ENCODE peak calls at places on chromosome 15, in seven cellular contexts. O is adrenal gland, N is A549, J is stomach, Z is GM12878, P is IMR-90, F is uterus. R is an unnamed sample.

GRCh38 chr15:70947369-70948335 is 55.0 kb downstream of the LRRC49 start:
- DNase-seq in O (no peak), N (no peak), J (no peak), Z (no peak), P (no peak), F (no peak), R (no peak)

GRCh38 chr15:61186905-61187865 is 41.9 kb downstream of the RORA start:
- DNase-seq in O (peak), N (no peak), J (no peak), Z (no peak), P (no peak), F (peak), R (peak)

GRCh38 chr15:70494529-70494860 is 268.9 kb downstream of the UACA start:
- DNase-seq in O (no peak), N (no peak), J (no peak), Z (no peak), P (no peak), F (no peak), R (no peak)

GRCh38 chr15:90756916-90757315 is 39.8 kb downstream of the BLM start:
- DNase-seq in O (no peak), N (no peak), J (no peak), Z (no peak), P (peak), F (no peak), R (no peak)

GRCh38 chr15:26877842-26878241 is 11.0 kb downstream of the GABRA5 start:
- DNase-seq in O (no peak), N (no peak), J (no peak), Z (no peak), P (no peak), F (no peak), R (no peak)

GRCh38 chr15:56086566-56086965 is 93.2 kb upstream of the NEDD4 start:
- DNase-seq in O (no peak), N (no peak), J (no peak), Z (no peak), P (no peak), F (no peak), R (no peak)

GRCh38 chr15:39511000-39511914 is 69.6 kb upstream of the THBS1 start:
- DNase-seq in O (peak), N (peak), J (no peak), Z (no peak), P (peak), F (peak), R (peak)

GRCh38 chr15:60412807-60413597 is 15.2 kb upstream of the ANXA2 start:
- DNase-seq in O (no peak), N (no peak), J (no peak), Z (no peak), P (no peak), F (no peak), R (no peak)

GRCh38 chr15:100196326-100197058 is 145.3 kb downstream of the ADAMTS17 start:
- DNase-seq in O (no peak), N (no peak), J (no peak), Z (no peak), P (no peak), F (no peak), R (no peak)

GRCh38 chr15:70023064-70023768 is 74.5 kb downstream of the TLE3 start:
- DNase-seq in O (no peak), N (peak), J (no peak), Z (peak), P (peak), F (no peak), R (no peak)

GRCh38 chr15:99721104-99721778 is 12.0 kb downstream of the LYSMD4 start:
- DNase-seq in O (no peak), N (no peak), J (no peak), Z (no peak), P (no peak), F (no peak), R (no peak)

GRCh38 chr15:78242128-78242527 is 7.8 kb upstream of the ACSBG1 start:
- DNase-seq in O (no peak), N (peak), J (no peak), Z (no peak), P (no peak), F (no peak), R (peak)

GRCh38 chr15:57586661-57587404 is 4.9 kb upstream of the MYZAP start:
- DNase-seq in O (no peak), N (no peak), J (no peak), Z (no peak), P (no peak), F (no peak), R (no peak)

GRCh38 chr15:98712845-98713584 is 64.7 kb downstream of the IGF1R start:
- DNase-seq in O (no peak), N (no peak), J (no peak), Z (no peak), P (no peak), F (no peak), R (no peak)

GRCh38 chr15:57403007-57403406 is 26.7 kb downstream of the CGNL1 start:
- DNase-seq in O (no peak), N (no peak), J (no peak), Z (no peak), P (no peak), F (no peak), R (no peak)

GRCh38 chr15:56964182-56964581 is 45.7 kb downstream of the TCF12 start:
- DNase-seq in O (no peak), N (no peak), J (no peak), Z (peak), P (peak), F (no peak), R (no peak)

GRCh38 chr15:68042855-68043222 is 11.3 kb upstream of the PIAS1 start:
- DNase-seq in O (no peak), N (no peak), J (no peak), Z (no peak), P (no peak), F (no peak), R (no peak)

GRCh38 chr15:83570756-83571155 is 83.2 kb upstream of the ADAMTSL3 start:
- DNase-seq in O (no peak), N (no peak), J (no peak), Z (no peak), P (no peak), F (no peak), R (no peak)

GRCh38 chr15:36126194-36126593 is 453.2 kb upstream of the CDIN1 start:
- DNase-seq in O (no peak), N (no peak), J (no peak), Z (no peak), P (no peak), F (no peak), R (no peak)

GRCh38 chr15:55084673-55085072 is 112.1 kb downstream of the RSL24D1 start:
- DNase-seq in O (no peak), N (no peak), J (no peak), Z (no peak), P (no peak), F (no peak), R (no peak)

GRCh38 chr15:63276342-63277043 is 912 bp upstream of the APH1B start:
- DNase-seq in O (no peak), N (no peak), J (no peak), Z (no peak), P (peak), F (no peak), R (no peak)

GRCh38 chr15:71730277-71731144 is 79.8 kb upstream of the NR2E3 start:
- DNase-seq in O (peak), N (peak), J (peak), Z (no peak), P (peak), F (peak), R (peak)

GRCh38 chr15:49168026-49168425 is 2.0 kb upstream of the GALK2 start:
- DNase-seq in O (no peak), N (no peak), J (no peak), Z (no peak), P (no peak), F (no peak), R (no peak)

GRCh38 chr15:26148461-26148860 is 285.3 kb upstream of the ATP10A start:
- DNase-seq in O (no peak), N (no peak), J (no peak), Z (no peak), P (no peak), F (no peak), R (no peak)

GRCh38 chr15:62649793-62650420 is 392.6 kb upstream of the TPM1 start:
- DNase-seq in O (peak), N (no peak), J (no peak), Z (peak), P (peak), F (no peak), R (peak)

GRCh38 chr15:74213858-74214284 is 11.3 kb upstream of the STRA6 start:
- DNase-seq in O (no peak), N (no peak), J (no peak), Z (no peak), P (no peak), F (no peak), R (no peak)

DNA sequence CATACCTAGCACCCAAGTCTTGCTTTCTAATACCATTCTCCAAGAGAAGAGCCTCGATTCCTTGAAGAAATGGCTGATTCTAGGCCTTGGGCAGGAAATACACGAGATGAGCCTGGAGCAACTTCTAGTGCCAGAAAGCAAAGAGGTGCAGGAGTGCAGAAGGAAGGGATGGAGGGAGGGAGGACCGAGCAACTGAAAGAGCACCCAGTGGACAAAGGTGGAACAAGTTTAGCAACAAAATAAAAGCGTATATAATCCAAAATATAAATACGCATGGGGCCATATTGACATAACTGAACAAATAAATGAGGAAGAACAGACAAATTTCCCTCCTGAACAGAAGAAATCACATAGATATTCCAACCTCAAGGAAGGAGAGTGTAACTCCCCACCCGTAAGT is 34.4 kb downstream of the CHSY1 start:
- DNase-seq in O (no peak), N (no peak), J (no peak), Z (no peak), P (no peak), F (no peak), R (no peak)
- TF ChIP-seq POLR2A in O (no peak), N (no peak), J (no peak), Z (no peak), P (no peak), F (no peak), R (no peak)

GRCh38 chr15:51750186-51750585 is 1.2 kb upstream of the TMOD2 start:
- DNase-seq in O (no peak), N (no peak), J (no peak), Z (no peak), P (no peak), F (no peak), R (no peak)

GRCh38 chr15:51752918-51753317 is 1.5 kb downstream of the TMOD2 start:
- DNase-seq in O (no peak), N (no peak), J (no peak), Z (no peak), P (no peak), F (no peak), R (no peak)

GRCh38 chr15:51751687-51752683 is 588 bp downstream of the TMOD2 start:
- DNase-seq in O (no peak), N (peak), J (peak), Z (no peak), P (peak), F (peak), R (peak)

GRCh38 chr15:51749307-51749706 is 2.1 kb upstream of the TMOD2 start:
- DNase-seq in O (no peak), N (no peak), J (no peak), Z (no peak), P (no peak), F (no peak), R (no peak)

GRCh38 chr15:51750942-51751686 is at the start of gene TMOD2:
- DNase-seq in O (no peak), N (peak), J (peak), Z (no peak), P (peak), F (peak), R (peak)
- H3K4me3 ChIP-seq in O (peak), N (peak), J (peak), Z (peak), P (peak), F (peak), R (peak)

GRCh38 chr15:76185716-76186115 is 125.6 kb downstream of the ETFA start:
- DNase-seq in O (no peak), N (peak), J (peak), Z (no peak), P (peak), F (no peak), R (no peak)
- H3K27ac ChIP-seq in O (no peak), N (no peak), J (no peak), Z (no peak), P (no peak), F (no peak), R (no peak)

GRCh38 chr15:41881086-41881485 is 12.8 kb downstream of the SPTBN5 start:
- DNase-seq in O (no peak), N (no peak), J (no peak), Z (no peak), P (no peak), F (no peak), R (no peak)

GRCh38 chr15:41883484-41883825 is 10.4 kb downstream of the SPTBN5 start:
- DNase-seq in O (no peak), N (no peak), J (no peak), Z (no peak), P (no peak), F (no peak), R (no peak)

GRCh38 chr15:41882689-41883483 is 11.0 kb downstream of the SPTBN5 start:
- DNase-seq in O (peak), N (no peak), J (peak), Z (no peak), P (no peak), F (no peak), R (peak)

GRCh38 chr15:41881550-41881924 is 12.3 kb downstream of the SPTBN5 start:
- DNase-seq in O (no peak), N (no peak), J (no peak), Z (no peak), P (no peak), F (no peak), R (no peak)

DNA sequence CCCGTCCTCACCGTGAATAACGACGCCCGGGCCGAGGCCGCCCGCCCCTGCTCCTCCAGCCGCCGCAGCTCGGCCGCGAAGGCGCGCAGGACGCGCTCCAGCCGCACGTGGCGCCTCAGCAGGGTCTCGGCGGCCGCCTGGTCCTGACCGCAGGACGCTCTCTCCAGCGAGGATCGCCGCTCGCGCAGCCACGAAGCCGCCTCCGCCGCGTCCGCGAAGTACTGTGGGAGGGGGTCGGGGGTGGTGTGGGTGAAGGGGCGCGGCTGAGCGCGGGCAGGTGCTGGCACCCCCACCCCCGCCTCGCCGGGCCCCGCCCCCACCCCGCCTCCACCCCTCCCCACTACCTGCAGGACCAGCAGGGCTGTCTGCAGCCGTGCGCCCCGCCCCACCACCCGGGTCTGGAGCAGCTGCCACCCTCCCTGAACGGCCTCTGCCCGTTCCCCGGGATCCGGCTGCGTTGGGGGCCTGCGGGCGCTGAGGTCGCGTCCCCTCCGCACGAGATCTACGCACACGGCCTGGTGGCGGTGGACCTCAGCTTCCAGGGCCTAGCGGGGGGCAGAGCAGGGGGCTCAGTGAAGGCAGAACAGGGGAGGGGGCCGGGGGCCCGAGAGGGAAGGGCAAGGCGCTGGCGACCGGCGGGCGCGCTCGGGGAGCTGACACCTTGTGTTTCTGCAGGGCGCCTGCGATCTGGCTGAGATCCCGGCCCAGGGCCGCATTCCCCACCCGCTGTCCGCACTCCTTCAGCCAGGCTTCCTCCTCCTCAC is 11.7 kb downstream of the SPTBN5 start:
- DNase-seq in O (no peak), N (no peak), J (peak), Z (no peak), P (no peak), F (no peak), R (peak)
- TF ChIP-seq POLR2A in O (no peak), N (no peak), J (no peak), Z (no peak), P (no peak), F (no peak), R (no peak)

GRCh38 chr15:31434418-31435255 is 108.0 kb downstream of the KLF13 start:
- DNase-seq in O (peak), N (no peak), J (peak), Z (peak), P (peak), F (no peak), R (peak)

GRCh38 chr15:31433101-31433500 is 106.5 kb downstream of the KLF13 start:
- DNase-seq in O (no peak), N (no peak), J (no peak), Z (no peak), P (no peak), F (no peak), R (no peak)

GRCh38 chr15:31433574-31433973 is 106.9 kb downstream of the KLF13 start:
- DNase-seq in O (no peak), N (no peak), J (no peak), Z (no peak), P (no peak), F (no peak), R (no peak)

GRCh38 chr15:31435891-31436628 is 109.4 kb downstream of the KLF13 start:
- DNase-seq in O (no peak), N (no peak), J (no peak), Z (no peak), P (no peak), F (no peak), R (no peak)

DNA sequence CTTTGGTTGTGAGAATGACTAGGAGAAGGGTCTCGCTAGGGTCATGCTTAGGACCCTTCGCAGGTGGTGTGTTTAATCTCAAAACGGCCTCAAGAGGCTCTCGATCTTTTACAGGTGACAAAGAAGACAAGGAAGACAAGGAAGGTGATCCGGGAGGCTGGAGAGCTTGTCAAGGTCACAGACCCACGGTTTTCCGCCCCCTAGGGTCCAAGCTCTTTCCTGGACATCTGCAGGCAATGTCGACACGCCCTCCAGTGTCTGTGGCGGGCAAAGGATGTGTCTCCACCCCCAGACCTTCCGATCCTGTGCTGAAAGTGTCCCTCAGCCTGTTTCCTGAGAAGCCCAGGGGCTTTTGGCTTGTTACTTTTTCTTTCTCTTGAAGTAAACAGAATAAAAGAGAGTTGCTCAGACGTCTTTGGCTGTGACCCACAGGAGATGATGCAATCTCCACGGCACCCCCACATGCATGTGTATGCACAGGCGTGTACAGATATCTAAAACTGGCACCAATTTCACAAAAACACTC is 108.7 kb downstream of the KLF13 start:
- DNase-seq in O (peak), N (peak), J (peak), Z (peak), P (peak), F (peak), R (peak)
- H3K4me3 ChIP-seq in O (no peak), N (peak), J (peak), Z (peak), P (no peak), F (no peak), R (no peak)

GRCh38 chr15:101489236-101489632 is 273 bp downstream of the PCSK6 start:
- DNase-seq in O (no peak), N (peak), J (peak), Z (no peak), P (no peak), F (no peak), R (no peak)
- H3K27ac ChIP-seq in O (no peak), N (peak), J (no peak), Z (no peak), P (no peak), F (no peak), R (peak)

GRCh38 chr15:40807028-40807887 is at the start of the genes DNAJC17 and ZFYVE19:
- DNase-seq in O (peak), N (peak), J (peak), Z (peak), P (peak), F (peak), R (peak)
- TF ChIP-seq POLR2A in O (peak), N (peak), J (no peak), Z (peak), P (peak), F (peak), R (peak)

DNA sequence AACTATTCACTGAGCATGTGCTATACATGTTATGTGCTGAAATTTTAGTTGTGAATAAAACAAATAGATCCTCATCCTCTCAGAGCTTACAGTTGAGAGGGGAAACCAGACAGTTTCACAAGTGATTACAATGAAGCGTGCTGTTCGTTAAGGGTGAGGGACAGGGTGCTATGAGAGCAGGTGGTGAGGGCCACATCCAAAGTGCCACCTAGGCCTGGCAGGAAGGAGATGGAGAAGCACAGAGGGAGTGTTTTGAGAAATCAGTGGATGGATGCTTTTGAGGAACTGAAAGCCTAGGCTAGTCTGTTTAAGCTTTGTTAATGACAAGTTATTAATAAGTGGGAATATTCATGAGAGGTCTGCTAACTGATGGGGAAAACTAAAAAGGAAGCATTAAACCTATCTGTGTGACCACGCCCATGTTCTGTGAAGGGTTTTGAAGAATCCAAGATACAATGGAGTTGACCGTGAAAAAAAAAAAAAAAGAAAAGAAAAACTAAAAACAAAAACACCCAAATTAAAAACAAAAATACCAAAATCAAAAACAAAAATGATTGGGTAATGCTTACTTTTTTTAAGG is 7.3 kb downstream of the MCTP2 start:
- DNase-seq in O (no peak), N (no peak), J (no peak), Z (no peak), P (no peak), F (no peak), R (no peak)
- H3K4me3 ChIP-seq in O (no peak), N (no peak), J (no peak), Z (no peak), P (no peak), F (no peak), R (no peak)

R was measured in testis.